ENCODE peak calls at places on chromosome 17, in four cellular contexts. F is NCI-H2081, Y is T follicular helper cell, X is Daoy. Z is an unnamed sample.

GRCh38 chr17:48483004-48483403 is 47.8 kb downstream of the HOXB1 start:
- DNase-seq in X (peak; percentile 78), Y (no peak), F (no peak), Z (no peak)

GRCh38 chr17:27520571-27521185 is 64.4 kb downstream of the KSR1 start:
- DNase-seq in X (no peak), F (no peak), Y (no peak), Z (no peak)

GRCh38 chr17:8905256-8905778 is 37.8 kb upstream of the PIK3R6 start:
- DNase-seq in X (no peak), F (no peak), Y (no peak), Z (no peak)

GRCh38 chr17:40028595-40028994 is 13.4 kb downstream of the CSF3 start:
- DNase-seq in F (no peak), X (no peak), Y (no peak), Z (no peak)

GRCh38 chr17:73637866-73638265 is 6.4 kb downstream of the SDK2 start:
- DNase-seq in F (no peak), Y (no peak), X (no peak), Z (no peak)

GRCh38 chr17:5236871-5237540 is 2.3 kb upstream of the SCIMP start:
- DNase-seq in F (no peak), Y (no peak), X (no peak), Z (no peak)

GRCh38 chr17:47686661-47687327 is 7.2 kb upstream of the TBKBP1 start:
- DNase-seq in Y (no peak), X (no peak), F (no peak), Z (no peak)

GRCh38 chr17:40555296-40556190 is 9.7 kb downstream of the CCR7 start:
- DNase-seq in Y (no peak), X (no peak), F (no peak), Z (no peak)

GRCh38 chr17:20103454-20104448 is 94.6 kb downstream of the SPECC1 start:
- DNase-seq in F (no peak), X (no peak), Y (no peak), Z (no peak)

GRCh38 chr17:16927641-16928321 is 44.1 kb downstream of the TNFRSF13B start:
- DNase-seq in X (no peak), F (no peak), Y (no peak), Z (no peak)

GRCh38 chr17:35214631-35215273 is 20.6 kb upstream of the SLC35G3 start:
- DNase-seq in X (no peak), F (no peak), Y (peak; percentile 15), Z (no peak)

GRCh38 chr17:57937492-57937891 is 17.7 kb downstream of the CUEDC1 start:
- DNase-seq in F (no peak), Y (no peak), X (no peak), Z (no peak)

GRCh38 chr17:10149573-10150399 is 48.6 kb downstream of the GAS7 start:
- DNase-seq in X (peak; percentile 87), Y (no peak), F (no peak), Z (peak; percentile 65)

GRCh38 chr17:58249270-58250133 is 11.1 kb downstream of the LPO start:
- DNase-seq in Y (peak; percentile 58), X (peak; percentile 61), F (peak; percentile 71), Z (no peak)

GRCh38 chr17:80413771-80414507 is 1.0 kb upstream of the ENDOV start:
- DNase-seq in F (no peak), Y (no peak), X (no peak), Z (no peak)

GRCh38 chr17:8994319-8994718 is 27.0 kb upstream of the NTN1 start:
- DNase-seq in X (peak; percentile 51), Y (peak; percentile 14), F (peak; percentile 1), Z (peak; percentile 10)

GRCh38 chr17:17204041-17204591 is 2.0 kb downstream of the PLD6 start:
- DNase-seq in X (no peak), Y (no peak), F (no peak), Z (no peak)

GRCh38 chr17:57112994-57113393 is 27.9 kb downstream of the AKAP1 start:
- DNase-seq in X (no peak), Y (no peak), F (no peak), Z (no peak)

GRCh38 chr17:29608986-29609385 is 13.7 kb downstream of the CORO6 start:
- DNase-seq in Y (no peak), F (no peak), X (no peak), Z (no peak)

GRCh38 chr17:62794666-62794971 is 13.5 kb downstream of the MARCHF10 start:
- DNase-seq in X (no peak), F (no peak), Y (no peak), Z (no peak)

GRCh38 chr17:31780436-31780835 is 78.6 kb downstream of the COPRS start:
- DNase-seq in Y (no peak), X (no peak), F (no peak), Z (no peak)

GRCh38 chr17:36583787-36584186 is 7.9 kb upstream of the DHRS11 start:
- DNase-seq in X (no peak), F (no peak), Y (no peak), Z (no peak)

GRCh38 chr17:27489045-27489715 is 32.9 kb downstream of the KSR1 start:
- DNase-seq in F (no peak), Y (no peak), X (peak; percentile 69), Z (no peak)

GRCh38 chr17:81648013-81648706 is 8.2 kb downstream of the PDE6G start:
- DNase-seq in Y (no peak), F (no peak), X (no peak), Z (no peak)

GRCh38 chr17:65359016-65359415 is 202.4 kb downstream of the AXIN2 start:
- DNase-seq in Y (no peak), X (peak; percentile 90), F (no peak), Z (peak; percentile 82)

GRCh38 chr17:7045492-7046126 is 1.7 kb upstream of the SLC16A11 start:
- DNase-seq in X (peak; percentile 66), Y (peak; percentile 34), F (peak; percentile 17), Z (peak; percentile 56)

GRCh38 chr17:73506470-73507435 is 137.5 kb downstream of the SDK2 start:
- DNase-seq in Y (no peak), X (no peak), F (peak; percentile 75), Z (no peak)

GRCh38 chr17:57762375-57762916 is 17.3 kb upstream of the CCDC182 start:
- DNase-seq in Y (no peak), X (no peak), F (no peak), Z (no peak)

GRCh38 chr17:58498177-58498828 is 10.1 kb upstream of the HSF5 start:
- DNase-seq in Y (no peak), F (no peak), X (no peak), Z (no peak)

GRCh38 chr17:13031718-13032350 is 14.0 kb upstream of the ELAC2 start:
- DNase-seq in F (peak; percentile 1), Y (peak; percentile 31), X (peak; percentile 54), Z (no peak)

GRCh38 chr17:18229771-18230170 is 4.3 kb downstream of the LLGL1 start:
- DNase-seq in X (no peak), F (no peak), Y (no peak), Z (no peak)

GRCh38 chr17:40341808-40342574 is 22.5 kb downstream of the GJD3 start:
- DNase-seq in Y (no peak), X (peak; percentile 73), F (peak; percentile 32), Z (no peak)

GRCh38 chr17:45003877-45004276 is 35.8 kb upstream of the C1QL1 start:
- DNase-seq in F (no peak), X (no peak), Y (no peak), Z (no peak)

GRCh38 chr17:44205962-44206824 is 6.5 kb upstream of the ATXN7L3 start:
- DNase-seq in Y (no peak), F (no peak), X (no peak), Z (no peak)